ENCODE peak calls at places on chromosomes 6 and 20, in six cellular contexts. N, U, M, F, T and S are unnamed samples.

GRCh38 chr6:121614115-121614514 is 178.7 kb downstream of the GJA1 start:
- DNase-seq in N (no peak), U (no peak), M (no peak), F (no peak), T (no peak), S (no peak)

GRCh38 chr6:140561701-140562100 is 1187.3 kb upstream of the CITED2 start:
- DNase-seq in N (no peak), U (no peak), M (no peak), F (no peak), T (no peak), S (no peak)

GRCh38 chr6:126926926-126927325 is 191.5 kb upstream of the RSPO3 start:
- DNase-seq in N (no peak), U (no peak), M (no peak), F (no peak), T (peak; percentile 51), S (no peak)

GRCh38 chr6:159169557-159170332 is 545 bp downstream of the FNDC1 start:
- DNase-seq in N (no peak), U (peak; percentile 84), M (peak; percentile 75), F (no peak), T (peak; percentile 86), S (no peak)

GRCh38 chr6:165573671-165574070 is 89.4 kb downstream of the PDE10A start:
- DNase-seq in N (peak; percentile 16), U (no peak), M (peak; percentile 5), F (peak; percentile 67), T (no peak), S (no peak)

GRCh38 chr6:37705239-37706051 is 7.8 kb upstream of the MDGA1 start:
- DNase-seq in N (no peak), U (peak; percentile 94), M (peak; percentile 96), F (peak; percentile 53), T (peak; percentile 96), S (no peak)

GRCh38 chr6:118012944-118013343 is 105.9 kb downstream of the SLC35F1 start:
- DNase-seq in N (no peak), U (no peak), M (no peak), F (no peak), T (no peak), S (no peak)

GRCh38 chr6:69427882-69428281 is 368.9 kb downstream of the LMBRD1 start:
- DNase-seq in N (no peak), U (no peak), M (peak; percentile 8), F (no peak), T (peak; percentile 32), S (no peak)

GRCh38 chr6:45584127-45584526 is 206.4 kb upstream of the SUPT3H start:
- DNase-seq in N (no peak), U (no peak), M (no peak), F (no peak), T (no peak), S (no peak)

GRCh38 chr20:36574278-36575065 is 1.1 kb downstream of the TGIF2 start:
- DNase-seq in N (no peak), U (peak; percentile 69), M (peak; percentile 74), F (peak; percentile 46), T (peak; percentile 76), S (peak; percentile 58)

GRCh38 chr6:89284963-89285735 is 29.9 kb downstream of the GABRR2 start:
- DNase-seq in N (no peak), U (no peak), M (no peak), F (no peak), T (no peak), S (no peak)

GRCh38 chr6:67431076-67431475 is 1204.0 kb upstream of the ADGRB3 start:
- DNase-seq in N (no peak), U (no peak), M (no peak), F (no peak), T (no peak), S (no peak)

GRCh38 chr6:86423571-86423970 is 513.8 kb upstream of the HTR1E start:
- DNase-seq in N (no peak), U (no peak), M (no peak), F (no peak), T (no peak), S (no peak)

GRCh38 chr6:157282279-157282678 is 41.0 kb downstream of the TMEM242 start:
- DNase-seq in N (no peak), U (no peak), M (no peak), F (no peak), T (no peak), S (no peak)

GRCh38 chr6:67615796-67616195 is 1019.3 kb upstream of the ADGRB3 start:
- DNase-seq in N (no peak), U (no peak), M (no peak), F (peak; percentile 3), T (no peak), S (no peak)

GRCh38 chr20:24059174-24059573 is 70.6 kb upstream of the GGTLC1 start:
- DNase-seq in N (no peak), U (no peak), M (no peak), F (no peak), T (peak; percentile 13), S (no peak)

GRCh38 chr6:38208028-38208427 is 388.5 kb downstream of the ZFAND3 start:
- DNase-seq in N (no peak), U (no peak), M (no peak), F (no peak), T (no peak), S (no peak)

GRCh38 chr6:36949636-36950035 is 4.9 kb upstream of the PI16 start:
- DNase-seq in N (no peak), U (peak; percentile 55), M (no peak), F (peak; percentile 75), T (no peak), S (no peak)

GRCh38 chr20:2652724-2653510 is 485 bp downstream of the NOP56 start:
- DNase-seq in N (no peak), U (peak; percentile 63), M (peak; percentile 36), F (no peak), T (peak; percentile 37), S (peak; percentile 88)

GRCh38 chr20:1489764-1490436 is 1.3 kb downstream of the SIRPB2 start:
- DNase-seq in N (peak; percentile 41), U (peak; percentile 93), M (no peak), F (peak; percentile 82), T (no peak), S (no peak)
- H3K4me3 ChIP-seq in N (peak overlapping the region; percentile 21), U (no peak overlapping the region), M (no peak overlapping the region), F (peak overlapping the region; percentile 2), T (no peak overlapping the region), S (no peak overlapping the region)

GRCh38 chr6:12296604-12297003 is 6.4 kb downstream of the EDN1 start:
- DNase-seq in N (no peak), U (no peak), M (no peak), F (no peak), T (no peak), S (no peak)
- H3K27ac ChIP-seq in N (no peak overlapping the region), U (peak overlapping the region; percentile 72), M (no peak overlapping the region), F (peak overlapping the region; percentile 85), T (no peak overlapping the region), S (no peak overlapping the region)

GRCh38 chr6:2940010-2940850 is 31.1 kb downstream of the SERPINB6 start:
- DNase-seq in N (no peak), U (no peak), M (no peak), F (no peak), T (no peak), S (peak; percentile 25)
- TF ChIP-seq EZH2phosphoT487 in N (no peak), U (no peak), M (no peak), F (no peak), T (no peak), S (no peak)

GRCh38 chr6:77468939-77469338 is 5.6 kb upstream of the HTR1B start:
- DNase-seq in N (no peak), U (no peak), M (no peak), F (no peak), T (no peak), S (no peak)

GRCh38 chr6:77463308-77463880 is at the start of gene HTR1B:
- DNase-seq in N (no peak), U (peak; percentile 35), M (peak; percentile 37), F (no peak), T (peak; percentile 69), S (no peak)

GRCh38 chr6:77467038-77467437 is 3.7 kb upstream of the HTR1B start:
- DNase-seq in N (no peak), U (peak; percentile 48), M (no peak), F (peak; percentile 29), T (peak; percentile 34), S (no peak)

GRCh38 chr6:77463881-77464867 is 883 bp upstream of the HTR1B start:
- DNase-seq in N (no peak), U (no peak), M (peak; percentile 68), F (no peak), T (peak; percentile 93), S (no peak)

GRCh38 chr6:77466055-77467028 is 3.1 kb upstream of the HTR1B start:
- DNase-seq in N (no peak), U (peak; percentile 77), M (peak; percentile 79), F (peak; percentile 32), T (peak; percentile 86), S (no peak)
- H3K4me3 ChIP-seq in N (peak overlapping the region; percentile 34), U (peak overlapping the region; percentile 79), M (peak overlapping the region; percentile 77), F (peak overlapping the region; percentile 37), T (peak overlapping the region; percentile 84), S (no peak overlapping the region)

GRCh38 chr6:53630533-53631269 is 34.9 kb downstream of the KLHL31 start:
- DNase-seq in N (no peak), U (no peak), M (no peak), F (no peak), T (no peak), S (no peak)

GRCh38 chr6:53629120-53629477 is 36.5 kb downstream of the KLHL31 start:
- DNase-seq in N (no peak), U (no peak), M (no peak), F (no peak), T (no peak), S (no peak)

GRCh38 chr6:53628354-53629119 is 37.0 kb downstream of the KLHL31 start:
- DNase-seq in N (no peak), U (peak; percentile 66), M (no peak), F (peak; percentile 98), T (no peak), S (no peak)

GRCh38 chr6:53627391-53628218 is 38.0 kb downstream of the KLHL31 start:
- DNase-seq in N (no peak), U (no peak), M (no peak), F (no peak), T (no peak), S (no peak)

DNA sequence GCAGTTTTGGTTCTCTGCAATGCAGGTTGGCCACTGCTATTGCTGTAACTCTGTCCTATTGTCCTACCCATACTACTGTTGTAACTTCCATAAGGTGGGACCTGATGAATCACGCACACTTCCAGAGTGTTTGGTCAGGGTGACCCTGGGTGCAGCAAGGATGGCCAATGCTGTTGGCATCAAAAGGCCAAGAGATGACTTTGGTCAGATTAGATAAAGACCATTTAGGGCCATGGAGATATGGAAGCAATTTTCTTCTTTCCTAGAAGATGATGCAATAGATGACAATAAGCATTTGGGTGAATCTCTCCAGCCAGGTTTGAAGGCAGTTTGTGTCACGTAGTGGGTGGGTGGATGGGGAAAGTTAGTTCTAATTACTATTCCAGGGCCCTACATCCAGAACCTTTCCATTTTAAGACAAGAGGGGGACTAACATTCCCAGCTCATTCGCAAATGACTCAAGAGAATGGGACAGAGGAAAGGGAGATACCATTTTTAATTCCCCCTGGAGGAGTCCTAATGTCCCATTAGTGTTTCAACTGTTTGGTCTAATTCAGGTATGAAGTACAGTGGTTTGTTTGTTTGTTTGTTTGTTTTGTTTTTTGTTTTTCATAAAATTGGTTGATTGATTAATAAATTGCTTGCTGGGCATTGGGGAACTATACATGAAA is 35.6 kb downstream of the KLHL31 start:
- DNase-seq in N (no peak), U (no peak), M (no peak), F (no peak), T (no peak), S (no peak)
- H3K27ac ChIP-seq in N (no peak overlapping the region), U (no peak overlapping the region), M (no peak overlapping the region), F (no peak overlapping the region), T (no peak overlapping the region), S (no peak overlapping the region)